ENCODE peak calls at places on chromosomes 7 and 10, in five cellular contexts. One of them, this sample, is unnamed.

GRCh38 chr7:48426966-48427555 is 255.8 kb downstream of the ABCA13 start:
- DNase-seq in HTR-8/SVneo: peak
- DNase-seq in body of pancreas: no peak
- DNase-seq in Right ventricle myocardium superior: no peak
- DNase-seq in iPS-NIHi11: no peak
- DNase-seq in this sample: peak

GRCh38 chr7:21300692-21301091 is 127.2 kb upstream of the SP4 start:
- DNase-seq in Right ventricle myocardium superior: no peak
- DNase-seq in body of pancreas: no peak
- DNase-seq in iPS-NIHi11: peak
- DNase-seq in HTR-8/SVneo: no peak
- DNase-seq in this sample: no peak

GRCh38 chr7:31373337-31374289 is 33.1 kb upstream of the NEUROD6 start:
- DNase-seq in HTR-8/SVneo: peak
- DNase-seq in iPS-NIHi11: peak
- DNase-seq in Right ventricle myocardium superior: no peak
- DNase-seq in body of pancreas: peak
- DNase-seq in this sample: peak

GRCh38 chr7:35261476-35262285 is 7.8 kb upstream of the TBX20 start:
- DNase-seq in body of pancreas: no peak
- DNase-seq in iPS-NIHi11: peak
- DNase-seq in HTR-8/SVneo: no peak
- DNase-seq in Right ventricle myocardium superior: peak
- DNase-seq in this sample: peak

GRCh38 chr7:16719699-16720098 is 33.9 kb upstream of the TSPAN13 start:
- DNase-seq in body of pancreas: no peak
- DNase-seq in Right ventricle myocardium superior: no peak
- DNase-seq in HTR-8/SVneo: no peak
- DNase-seq in iPS-NIHi11: no peak
- DNase-seq in this sample: no peak

GRCh38 chr10:3538291-3538849 is 246.6 kb downstream of the KLF6 start:
- DNase-seq in Right ventricle myocardium superior: no peak
- DNase-seq in iPS-NIHi11: no peak
- DNase-seq in HTR-8/SVneo: no peak
- DNase-seq in body of pancreas: no peak
- DNase-seq in this sample: no peak

GRCh38 chr10:35608317-35608672 is 3.2 kb downstream of the GJD4 start:
- DNase-seq in iPS-NIHi11: peak
- DNase-seq in Right ventricle myocardium superior: no peak
- DNase-seq in body of pancreas: no peak
- DNase-seq in HTR-8/SVneo: no peak
- DNase-seq in this sample: no peak

GRCh38 chr10:131149111-131149510 is 162.4 kb downstream of the TCERG1L start:
- DNase-seq in HTR-8/SVneo: no peak
- DNase-seq in iPS-NIHi11: no peak
- DNase-seq in Right ventricle myocardium superior: no peak
- DNase-seq in body of pancreas: no peak
- DNase-seq in this sample: no peak

GRCh38 chr7:138258194-138258554 is 181.9 kb downstream of the AKR1D1 start:
- DNase-seq in HTR-8/SVneo: no peak
- DNase-seq in body of pancreas: no peak
- DNase-seq in iPS-NIHi11: no peak
- DNase-seq in Right ventricle myocardium superior: no peak
- DNase-seq in this sample: peak

GRCh38 chr7:101922631-101923275 is 105.3 kb downstream of the CUX1 start:
- DNase-seq in iPS-NIHi11: no peak
- DNase-seq in body of pancreas: no peak
- DNase-seq in Right ventricle myocardium superior: peak
- DNase-seq in HTR-8/SVneo: no peak
- DNase-seq in this sample: no peak

GRCh38 chr10:69866688-69867461 is 65.2 kb downstream of the COL13A1 start:
- DNase-seq in Right ventricle myocardium superior: peak
- DNase-seq in body of pancreas: peak
- DNase-seq in HTR-8/SVneo: peak
- DNase-seq in iPS-NIHi11: peak
- DNase-seq in this sample: peak

GRCh38 chr10:88209837-88210552 is 346.6 kb downstream of the PTEN start:
- DNase-seq in HTR-8/SVneo: no peak
- DNase-seq in body of pancreas: no peak
- DNase-seq in Right ventricle myocardium superior: no peak
- DNase-seq in iPS-NIHi11: no peak
- DNase-seq in this sample: no peak

GRCh38 chr10:14812271-14812670 is 25.6 kb downstream of the CDNF start:
- DNase-seq in iPS-NIHi11: peak
- DNase-seq in body of pancreas: no peak
- DNase-seq in HTR-8/SVneo: no peak
- DNase-seq in Right ventricle myocardium superior: no peak
- DNase-seq in this sample: no peak

GRCh38 chr7:14286036-14286435 is 296.6 kb upstream of the ETV1 start:
- DNase-seq in iPS-NIHi11: no peak
- DNase-seq in HTR-8/SVneo: no peak
- DNase-seq in Right ventricle myocardium superior: no peak
- DNase-seq in body of pancreas: no peak
- DNase-seq in this sample: no peak

GRCh38 chr7:110881731-110882130 is 209.2 kb upstream of the LRRN3 start:
- DNase-seq in Right ventricle myocardium superior: no peak
- DNase-seq in body of pancreas: no peak
- DNase-seq in HTR-8/SVneo: no peak
- DNase-seq in iPS-NIHi11: no peak
- DNase-seq in this sample: no peak

GRCh38 chr10:1109795-1110673 is 53.8 kb downstream of the WDR37 start:
- DNase-seq in HTR-8/SVneo: peak
- DNase-seq in Right ventricle myocardium superior: no peak
- DNase-seq in iPS-NIHi11: peak
- DNase-seq in body of pancreas: peak
- DNase-seq in this sample: peak

GRCh38 chr7:5276611-5277010 is 6.1 kb upstream of the SLC29A4 start:
- DNase-seq in Right ventricle myocardium superior: no peak
- DNase-seq in body of pancreas: no peak
- DNase-seq in HTR-8/SVneo: no peak
- DNase-seq in iPS-NIHi11: no peak
- DNase-seq in this sample: no peak

GRCh38 chr7:55369427-55369826 is 4.3 kb downstream of the LANCL2 start:
- DNase-seq in body of pancreas: no peak
- DNase-seq in iPS-NIHi11: no peak
- DNase-seq in HTR-8/SVneo: peak
- DNase-seq in Right ventricle myocardium superior: no peak
- DNase-seq in this sample: no peak

GRCh38 chr10:73922007-73922863 is 11.3 kb downstream of the PLAU start:
- DNase-seq in Right ventricle myocardium superior: no peak
- DNase-seq in body of pancreas: no peak
- DNase-seq in HTR-8/SVneo: no peak
- DNase-seq in iPS-NIHi11: no peak
- DNase-seq in this sample: no peak

GRCh38 chr10:3194871-3195270 is 22.3 kb upstream of the PITRM1 start:
- DNase-seq in body of pancreas: no peak
- DNase-seq in HTR-8/SVneo: no peak
- DNase-seq in Right ventricle myocardium superior: no peak
- DNase-seq in iPS-NIHi11: no peak
- DNase-seq in this sample: peak

GRCh38 chr10:126945351-126946035 is 40.3 kb downstream of the DOCK1 start:
- DNase-seq in iPS-NIHi11: no peak
- DNase-seq in HTR-8/SVneo: no peak
- DNase-seq in body of pancreas: no peak
- DNase-seq in Right ventricle myocardium superior: no peak
- DNase-seq in this sample: peak

GRCh38 chr7:73612598-73613269 is 11.6 kb downstream of the MLXIPL start:
- DNase-seq in Right ventricle myocardium superior: peak
- DNase-seq in HTR-8/SVneo: no peak
- DNase-seq in body of pancreas: peak
- DNase-seq in iPS-NIHi11: no peak
- DNase-seq in this sample: peak

GRCh38 chr10:29635711-29636144 is 957 bp upstream of the SVIL start:
- DNase-seq in HTR-8/SVneo: no peak
- DNase-seq in body of pancreas: no peak
- DNase-seq in iPS-NIHi11: no peak
- DNase-seq in Right ventricle myocardium superior: no peak
- DNase-seq in this sample: peak

GRCh38 chr7:30727061-30727945 is 24.6 kb upstream of the INMT start:
- DNase-seq in iPS-NIHi11: no peak
- DNase-seq in HTR-8/SVneo: no peak
- DNase-seq in body of pancreas: no peak
- DNase-seq in Right ventricle myocardium superior: no peak
- DNase-seq in this sample: peak

GRCh38 chr10:48550071-48550691 is 54.7 kb downstream of the ARHGAP22 start:
- DNase-seq in iPS-NIHi11: no peak
- DNase-seq in Right ventricle myocardium superior: no peak
- DNase-seq in HTR-8/SVneo: no peak
- DNase-seq in body of pancreas: no peak
- DNase-seq in this sample: peak

This sample was measured in islet precursor cell.